ENCODE peak calls at places on chromosomes 16 and 17, in four cellular contexts. P is heart right ventricle, N is esophagus squamous epithelium, T is spleen. I is an unnamed sample. For H3K27me3, the result is how much of the 10 kb centered on the place peaks cover.

GRCh38 chr17:7280519-7281073 is 922 bp upstream of the SLC2A4 start:
- DNase-seq in P (peak), N (no peak), T (peak), I (peak)

GRCh38 chr17:19728114-19728495 is 11.7 kb upstream of the SLC47A2 start:
- DNase-seq in P (peak), N (no peak), T (peak), I (no peak)

GRCh38 chr16:19119564-19119963 is 5.8 kb downstream of the ITPRIPL2 start:
- DNase-seq in P (no peak), N (no peak), T (no peak), I (no peak)

GRCh38 chr17:74433421-74434121 is 1.7 kb downstream of the GPRC5C start:
- DNase-seq in P (no peak), N (no peak), T (no peak), I (peak)

GRCh38 chr16:64738321-64738960 is 383.4 kb downstream of the CDH11 start:
- DNase-seq in P (no peak), N (no peak), T (no peak), I (no peak)

GRCh38 chr17:58224315-58224714 is 5.3 kb upstream of the MKS1 start:
- DNase-seq in P (no peak), N (no peak), T (no peak), I (no peak)

GRCh38 chr16:74984194-74984669 is 691 bp downstream of the WDR59 start:
- DNase-seq in P (no peak), N (no peak), T (no peak), I (no peak)

GRCh38 chr16:30092373-30093010 is 768 bp upstream of the TBX6 start:
- DNase-seq in P (peak), N (peak), T (peak), I (peak)

GRCh38 chr17:38451030-38451839 is 23.0 kb downstream of the ARHGAP23 start:
- DNase-seq in P (peak), N (no peak), T (no peak), I (peak)

GRCh38 chr17:66790476-66791061 is 44.3 kb upstream of the CACNG5 start:
- DNase-seq in P (no peak), N (no peak), T (no peak), I (peak)

GRCh38 chr16:71852146-71852545 is 6.4 kb downstream of the ATXN1L start:
- DNase-seq in P (no peak), N (no peak), T (no peak), I (no peak)

GRCh38 chr16:77951788-77952187 is 70.6 kb upstream of the CLEC3A start:
- DNase-seq in P (no peak), N (no peak), T (no peak), I (peak)

GRCh38 chr17:6269474-6269873 is 165.4 kb downstream of the AIPL1 start:
- DNase-seq in P (peak), N (no peak), T (no peak), I (peak)

GRCh38 chr17:58314706-58315015 is 13.9 kb downstream of the TSPOAP1 start:
- DNase-seq in P (no peak), N (no peak), T (no peak), I (peak)

GRCh38 chr17:75159196-75160031 is 5.1 kb upstream of the JPT1 start:
- DNase-seq in P (no peak), N (no peak), T (no peak), I (no peak)

GRCh38 chr17:76597156-76598003 is 11.7 kb upstream of the ST6GALNAC2 start:
- DNase-seq in P (no peak), N (no peak), T (no peak), I (peak)

GRCh38 chr17:60720763-60721531 is 43.3 kb downstream of the BCAS3 start:
- DNase-seq in P (no peak), N (no peak), T (no peak), I (peak)

GRCh38 chr16:48608871-48609452 is 1.0 kb downstream of the N4BP1 start:
- DNase-seq in P (no peak), N (no peak), T (no peak), I (no peak)

GRCh38 chr17:8687732-8688131 is 56.9 kb downstream of the CCDC42 start:
- DNase-seq in P (no peak), N (no peak), T (no peak), I (no peak)

GRCh38 chr17:1414001-1414574 is 14.1 kb upstream of the YWHAE start:
- DNase-seq in P (no peak), N (no peak), T (peak), I (no peak)
- H3K27me3 ChIP-seq in P (under half), N (under half), T (under half), I (under half)

DNA sequence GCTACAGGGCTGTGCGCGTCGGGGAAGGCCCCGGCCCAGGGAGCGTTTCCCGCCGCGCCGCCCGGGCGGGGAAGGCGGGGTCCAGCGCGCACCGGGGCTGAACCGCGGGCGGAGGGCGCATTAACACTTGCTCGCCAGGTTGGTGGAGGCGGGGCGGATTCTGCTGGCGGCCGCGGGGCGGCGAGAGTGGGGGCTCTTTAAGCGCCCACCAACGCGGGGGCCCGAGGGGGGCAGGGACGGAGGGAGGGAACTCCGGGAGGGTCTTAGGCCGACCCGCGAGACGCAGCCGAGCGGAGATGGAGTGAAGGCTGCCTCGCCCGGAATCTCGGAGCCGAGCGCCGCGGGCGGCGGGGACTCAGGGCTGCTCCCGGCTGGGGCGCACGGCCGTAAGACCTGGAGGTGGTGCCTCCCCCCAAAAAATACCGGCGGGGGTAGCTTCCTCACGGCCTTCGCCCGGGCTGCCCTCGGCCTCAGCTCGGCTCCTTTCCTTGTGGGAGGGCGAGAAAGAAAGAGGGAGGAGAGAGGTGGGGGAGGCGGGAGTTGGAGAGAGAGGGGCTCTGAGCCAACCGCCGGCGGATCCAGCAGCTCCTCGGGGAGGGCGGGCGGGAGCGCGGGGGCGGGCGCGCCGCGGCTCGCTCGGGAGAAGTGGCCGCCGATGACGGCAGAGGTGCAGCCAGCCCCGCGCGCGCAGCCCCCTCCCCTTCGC is 415 bp upstream of the FOXF1 start:
- DNase-seq in P (peak), N (no peak), T (no peak), I (peak)
- H3K4me3 ChIP-seq in P (peak), N (peak), T (peak), I (peak)

GRCh38 chr16:85838876-85839585 is 39.5 kb downstream of the COX4I1 start:
- DNase-seq in P (no peak), N (no peak), T (no peak), I (no peak)

GRCh38 chr16:85840801-85841200 is 41.3 kb downstream of the COX4I1 start:
- DNase-seq in P (no peak), N (no peak), T (peak), I (no peak)

GRCh38 chr16:85838381-85838780 is 38.9 kb downstream of the COX4I1 start:
- DNase-seq in P (no peak), N (no peak), T (peak), I (no peak)

GRCh38 chr16:85839681-85840240 is 40.3 kb downstream of the COX4I1 start:
- DNase-seq in P (no peak), N (no peak), T (no peak), I (no peak)

GRCh38 chr16:85840395-85840794 is 40.9 kb downstream of the COX4I1 start:
- DNase-seq in P (no peak), N (no peak), T (peak), I (no peak)
- H3K27me3 ChIP-seq in P (half or more), N (under half), T (under half), I (under half)

DNA sequence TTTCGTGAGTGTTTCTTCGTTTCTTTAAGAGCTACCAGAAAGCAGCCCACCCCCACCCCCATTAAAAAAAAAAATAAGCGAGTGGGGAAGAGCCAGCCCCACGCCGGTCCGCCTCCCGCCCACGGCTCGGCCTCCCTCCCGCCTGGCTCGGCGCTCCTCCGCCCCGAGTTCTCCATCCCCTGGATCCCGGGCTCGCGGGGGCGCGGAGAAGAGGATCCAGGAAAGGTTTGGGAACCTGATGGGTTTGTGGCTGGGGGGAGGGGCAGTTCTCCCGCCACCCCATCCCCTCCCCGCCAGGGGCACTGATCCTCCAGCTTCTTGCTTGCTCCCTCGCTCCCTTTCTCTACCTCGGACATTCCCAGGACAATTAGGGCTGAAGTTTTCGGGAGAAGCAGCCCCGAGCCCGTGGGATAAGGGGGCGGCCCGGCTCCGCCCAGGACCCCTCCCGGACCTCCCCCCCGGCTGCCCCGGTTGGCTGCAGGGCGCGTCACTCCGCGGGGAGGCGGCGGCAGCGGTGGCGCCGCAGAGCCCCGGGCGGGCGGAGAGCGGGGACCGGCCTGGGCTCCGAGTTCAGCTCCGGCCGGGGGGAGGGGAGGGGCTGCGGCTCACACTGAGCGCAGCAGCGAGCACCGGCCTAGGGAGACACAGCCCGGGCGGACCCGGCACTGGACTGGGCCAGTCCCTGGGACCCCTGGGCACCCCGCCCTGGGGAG is 1.0 kb upstream of the SALL1 start:
- DNase-seq in P (peak), N (no peak), T (no peak), I (peak)
- H3K4me3 ChIP-seq in P (peak), N (peak), T (peak), I (peak)

DNA sequence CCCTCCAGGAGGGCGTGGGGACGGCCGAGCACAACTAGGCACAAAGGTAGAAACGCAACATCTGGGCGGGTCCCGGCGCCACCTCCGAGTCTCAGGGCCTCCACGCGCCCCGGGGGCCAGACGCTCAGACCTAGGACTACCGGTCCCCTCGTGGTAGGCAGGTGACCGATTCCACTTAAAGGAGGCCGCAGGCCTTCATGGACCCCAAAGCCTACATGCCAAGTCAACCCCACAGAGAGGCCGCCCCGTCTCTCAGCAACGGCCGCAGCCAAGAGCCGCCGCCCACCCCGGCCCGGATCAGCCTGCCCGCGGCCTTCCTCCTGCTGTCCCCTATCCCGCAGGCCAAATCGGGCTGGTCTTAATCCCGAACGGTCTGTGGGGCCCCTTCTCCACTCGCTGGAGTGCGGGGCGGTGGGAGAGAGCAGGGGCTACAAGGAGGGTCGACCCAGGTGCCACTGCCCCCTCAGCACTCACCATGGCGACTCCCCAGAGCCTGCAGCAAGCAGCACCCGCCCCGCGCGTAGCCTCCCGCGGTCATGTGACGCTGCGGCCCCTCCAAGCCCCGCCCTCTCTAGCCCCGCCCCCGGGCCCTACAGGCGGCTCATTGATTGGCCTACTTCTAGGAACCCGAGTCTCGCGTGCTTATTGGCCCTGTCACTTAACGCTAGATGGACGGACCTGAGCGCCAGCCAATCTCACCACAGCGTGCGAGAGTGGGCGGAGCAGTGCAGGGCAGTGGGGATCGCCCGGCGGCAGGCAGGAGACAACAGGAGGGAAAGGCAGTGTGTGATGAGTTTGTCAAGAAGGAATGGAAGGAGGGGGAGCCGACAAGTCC is at the start of gene VPS35:
- DNase-seq in P (peak), N (peak), T (peak), I (peak)
- H3K27me3 ChIP-seq in P (under half), N (under half), T (under half), I (under half)

DNA sequence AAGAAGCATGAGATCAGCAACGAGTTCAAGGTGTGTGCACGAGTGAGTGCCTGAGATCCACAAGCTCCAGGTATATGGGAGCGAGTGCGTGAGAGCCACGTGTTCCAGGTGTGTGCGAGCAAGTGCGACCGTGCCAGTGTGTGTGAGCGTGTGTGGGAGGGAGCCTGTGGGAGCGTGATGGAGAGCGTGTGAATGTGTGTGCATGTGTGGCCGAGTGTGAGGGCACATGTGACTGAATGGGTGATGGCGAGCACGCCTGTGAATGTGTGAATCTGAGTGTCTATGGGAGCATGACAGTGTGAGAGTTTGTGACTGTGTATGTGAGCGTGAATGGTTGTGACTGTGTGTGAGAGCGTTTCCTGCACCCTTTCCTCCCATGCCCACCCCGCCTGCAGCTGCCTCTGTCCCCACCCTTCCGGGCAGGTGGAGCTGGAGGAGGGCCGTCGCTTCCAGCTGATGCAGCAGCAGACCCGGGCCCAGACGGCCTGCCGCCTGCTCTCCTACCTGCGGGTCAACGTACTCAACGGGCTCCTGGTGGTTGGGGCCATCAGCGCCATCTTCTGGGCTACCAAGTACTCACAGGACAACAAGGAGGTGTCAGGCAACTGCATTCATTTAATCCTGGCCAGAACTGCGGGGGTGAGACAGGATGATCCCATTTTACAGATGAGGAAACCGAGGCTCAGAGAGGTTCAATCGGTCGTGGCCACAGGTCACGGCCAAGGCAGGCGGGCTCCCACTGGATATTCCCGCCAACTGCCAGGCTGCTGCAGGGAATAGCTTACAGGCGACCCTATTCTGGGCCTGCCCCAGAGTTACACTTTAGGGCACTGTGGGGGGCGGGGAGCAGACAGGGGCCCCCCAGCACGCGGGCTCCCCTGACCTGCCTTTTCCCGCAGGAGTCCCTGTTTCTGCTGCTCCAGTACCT is 3.7 kb downstream of the TMC8 start:
- DNase-seq in P (no peak), N (no peak), T (peak), I (peak)
- H3K4me3 ChIP-seq in P (no peak), N (no peak), T (peak), I (no peak)

DNA sequence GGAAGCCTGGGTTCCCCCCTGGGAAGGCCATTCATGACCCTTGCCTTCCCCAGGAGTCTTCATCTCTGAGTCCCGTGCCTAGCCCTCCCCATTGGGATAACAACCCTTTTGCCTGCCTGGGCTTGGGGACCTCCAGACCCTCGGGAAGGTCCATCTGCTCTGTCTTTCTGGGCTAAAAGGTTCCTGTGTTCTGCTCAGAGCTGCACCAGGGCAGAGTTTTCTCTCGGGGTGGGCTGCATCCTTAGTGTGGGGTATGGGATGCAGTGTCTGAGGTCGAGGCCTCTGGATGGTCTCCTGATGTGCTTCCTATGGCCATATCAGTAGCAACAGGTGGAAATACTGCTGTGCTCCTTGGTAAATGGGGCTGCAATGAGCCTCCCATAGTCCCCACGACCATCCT is 22.9 kb upstream of the PLLP start:
- DNase-seq in P (no peak), N (no peak), T (peak), I (no peak)
- H3K27me3 ChIP-seq in P (under half), N (under half), T (under half), I (under half)

GRCh38 chr17:50565559-50566350 is 5.2 kb downstream of the CACNA1G start:
- DNase-seq in P (no peak), N (no peak), T (no peak), I (peak)
- H3K4me3 ChIP-seq in P (no peak), N (no peak), T (no peak), I (no peak)

DNA sequence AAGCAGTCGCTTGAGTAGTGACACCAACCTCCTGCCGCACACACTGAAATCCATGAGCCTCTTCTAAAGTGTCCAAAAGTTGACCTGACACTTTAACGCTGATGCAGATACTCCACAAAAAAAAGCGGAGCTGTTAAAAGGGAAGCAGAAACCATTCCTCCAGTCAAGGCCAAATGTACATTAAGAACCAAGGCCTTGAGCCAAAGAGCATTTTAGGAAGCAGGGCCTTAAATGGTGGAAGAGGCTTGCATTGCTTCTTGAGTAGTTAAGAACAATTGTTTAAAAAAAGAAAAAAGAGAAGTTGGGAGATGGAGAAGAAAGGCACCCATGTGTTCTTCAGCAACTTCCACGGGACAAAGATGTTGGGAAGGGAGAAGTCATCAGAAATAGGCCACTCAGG is 6.3 kb downstream of the ZFHX3 start:
- DNase-seq in P (no peak), N (no peak), T (no peak), I (no peak)
- H3K27me3 ChIP-seq in P (under half), N (under half), T (under half), I (half or more)

DNA sequence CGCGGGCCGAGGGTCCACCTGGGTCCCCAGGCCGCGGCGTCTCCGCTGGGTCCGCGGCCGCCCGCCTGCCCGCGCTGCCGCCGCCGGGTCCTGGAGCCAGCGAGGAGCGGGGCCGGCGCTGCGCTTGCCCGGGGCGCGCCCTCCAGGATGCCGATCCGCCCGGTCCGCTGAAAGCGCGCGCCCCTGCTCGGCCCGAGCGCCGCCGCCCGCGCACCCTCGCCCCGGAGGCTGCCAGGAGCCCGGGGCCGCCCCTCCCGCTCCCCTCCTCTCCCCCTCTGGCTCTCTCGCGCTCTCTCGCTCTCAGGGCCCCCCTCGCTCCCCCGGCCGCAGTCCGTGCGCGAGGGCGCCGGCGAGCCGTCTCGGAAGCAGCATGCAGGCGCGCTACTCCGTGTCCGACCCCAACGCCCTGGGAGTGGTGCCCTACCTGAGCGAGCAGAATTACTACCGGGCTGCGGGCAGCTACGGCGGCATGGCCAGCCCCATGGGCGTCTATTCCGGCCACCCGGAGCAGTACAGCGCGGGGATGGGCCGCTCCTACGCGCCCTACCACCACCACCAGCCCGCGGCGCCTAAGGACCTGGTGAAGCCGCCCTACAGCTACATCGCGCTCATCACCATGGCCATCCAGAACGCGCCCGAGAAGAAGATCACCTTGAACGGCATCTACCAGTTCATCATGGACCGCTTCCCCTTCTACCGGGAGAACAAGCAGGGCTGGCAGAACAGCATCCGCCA is 504 bp downstream of the FOXC2 start:
- DNase-seq in P (peak), N (no peak), T (peak), I (peak)
- H3K4me3 ChIP-seq in P (peak), N (peak), T (peak), I (peak)